ENCODE peak calls at places on chromosomes 6 and 20, in seven cellular contexts. U is HAP-1; V is hepatocyte; S is IMR-90; X is CD8-positive, alpha-beta memory T cell; Z is heart left ventricle; Q is tibial nerve. L is an unnamed sample. For H3K9me3, the result is how much of the 10 kb centered on the place peaks cover.

GRCh38 chr6:113205563-113205962 is 651.6 kb upstream of the MARCKS start:
- DNase-seq in U (no peak), V (no peak), S (peak), X (no peak), Z (no peak), Q (no peak), L (no peak)

GRCh38 chr6:166257911-166258318 is 50.3 kb downstream of the PRR18 start:
- DNase-seq in U (no peak), V (no peak), S (no peak), X (no peak), Z (no peak), Q (no peak), L (no peak)

GRCh38 chr6:66226099-66226498 is 519.1 kb upstream of the EYS start:
- DNase-seq in U (no peak), V (no peak), S (no peak), X (no peak), Z (no peak), Q (no peak), L (no peak)

GRCh38 chr6:129507059-129507807 is 202.7 kb downstream of the ARHGAP18 start:
- DNase-seq in U (no peak), V (no peak), S (no peak), X (no peak), Z (no peak), Q (no peak), L (no peak)

GRCh38 chr20:3072530-3073250 is 1.3 kb downstream of the OXT start:
- DNase-seq in U (no peak), V (no peak), S (no peak), X (no peak), Z (no peak), Q (no peak), L (no peak)

GRCh38 chr6:66838764-66839163 is 1131.7 kb upstream of the EYS start:
- DNase-seq in U (no peak), V (no peak), S (no peak), X (no peak), Z (no peak), Q (no peak), L (no peak)

GRCh38 chr6:2940010-2940850 is 31.1 kb downstream of the SERPINB6 start:
- DNase-seq in U (no peak), V (no peak), S (no peak), X (peak), Z (no peak), Q (no peak), L (no peak)

GRCh38 chr6:62129127-62129526 is 156.9 kb downstream of the KHDRBS2 start:
- DNase-seq in U (no peak), V (no peak), S (no peak), X (no peak), Z (no peak), Q (no peak), L (no peak)

GRCh38 chr6:5997420-5998093 is 9.2 kb downstream of the NRN1 start:
- DNase-seq in U (peak), V (no peak), S (no peak), X (no peak), Z (no peak), Q (no peak), L (peak)

GRCh38 chr6:150730801-150731445 is 131.2 kb downstream of the PLEKHG1 start:
- DNase-seq in U (no peak), V (no peak), S (no peak), X (no peak), Z (no peak), Q (no peak), L (no peak)

GRCh38 chr6:170007468-170008240 is 256.2 kb downstream of the ERMARD start:
- DNase-seq in U (no peak), V (no peak), S (no peak), X (no peak), Z (no peak), Q (no peak), L (no peak)

GRCh38 chr6:113291751-113292445 is 565.2 kb upstream of the MARCKS start:
- DNase-seq in U (no peak), V (no peak), S (peak), X (no peak), Z (peak), Q (no peak), L (no peak)

GRCh38 chr20:63488331-63489251 is 10.3 kb downstream of the EEF1A2 start:
- DNase-seq in U (no peak), V (no peak), S (no peak), X (no peak), Z (peak), Q (no peak), L (peak)

GRCh38 chr20:40633123-40633850 is 55.7 kb downstream of the MAFB start:
- DNase-seq in U (no peak), V (no peak), S (no peak), X (no peak), Z (no peak), Q (no peak), L (no peak)

GRCh38 chr6:18242062-18242851 is 22.1 kb downstream of the DEK start:
- DNase-seq in U (no peak), V (peak), S (peak), X (no peak), Z (no peak), Q (no peak), L (no peak)

GRCh38 chr20:62390306-62391164 is 3.6 kb downstream of the RPS21 start:
- DNase-seq in U (no peak), V (no peak), S (no peak), X (no peak), Z (no peak), Q (no peak), L (no peak)

GRCh38 chr6:143872211-143872610 is 7.9 kb downstream of the ZC2HC1B start:
- DNase-seq in U (no peak), V (no peak), S (peak), X (no peak), Z (no peak), Q (no peak), L (no peak)

GRCh38 chr20:33803921-33804337 is 7.2 kb upstream of the CHMP4B start:
- DNase-seq in U (peak), V (no peak), S (peak), X (no peak), Z (no peak), Q (no peak), L (no peak)

GRCh38 chr20:63280929-63281545 is 8.4 kb downstream of the ARFGAP1 start:
- DNase-seq in U (no peak), V (no peak), S (no peak), X (no peak), Z (no peak), Q (no peak), L (peak)

GRCh38 chr6:33927551-33927950 is 123.7 kb upstream of the MLN start:
- DNase-seq in U (no peak), V (no peak), S (peak), X (no peak), Z (no peak), Q (no peak), L (no peak)

GRCh38 chr20:62280303-62280702 is 22.5 kb upstream of the ADRM1 start:
- DNase-seq in U (no peak), V (no peak), S (no peak), X (no peak), Z (no peak), Q (no peak), L (no peak)

GRCh38 chr6:13331516-13332348 is 3.4 kb upstream of the TBC1D7 start:
- DNase-seq in U (peak), V (peak), S (peak), X (no peak), Z (no peak), Q (no peak), L (no peak)

GRCh38 chr6:117547688-117548621 is 54.4 kb downstream of the GOPC start:
- DNase-seq in U (no peak), V (no peak), S (peak), X (peak), Z (peak), Q (peak), L (peak)

DNA sequence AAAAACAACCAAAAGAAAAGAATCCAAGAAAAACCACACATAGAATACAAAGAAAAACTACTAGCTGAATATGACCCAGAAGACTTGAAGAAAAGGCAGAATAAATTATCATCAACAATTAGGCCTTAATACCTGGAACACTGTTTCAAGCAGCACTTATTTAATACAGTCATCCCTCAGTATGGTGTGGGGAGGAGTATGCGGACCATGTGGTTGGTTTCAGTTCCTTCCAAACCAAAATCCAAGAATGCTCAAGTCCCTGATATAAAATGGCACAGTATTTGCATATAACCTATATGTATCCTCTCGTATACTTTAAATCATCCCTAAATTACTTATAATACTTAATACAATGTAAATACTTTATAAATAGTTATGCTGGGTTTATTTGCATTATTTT is 16.1 kb downstream of the CDK19 start:
- DNase-seq in U (no peak), V (no peak), S (no peak), X (no peak), Z (no peak), Q (no peak), L (no peak)
- H3K9me3 ChIP-seq in U (under half), V (under half), S (under half), X (under half), Z (under half), Q (under half), L (under half)

GRCh38 chr6:168496139-168496840 is 55.3 kb downstream of the SMOC2 start:
- DNase-seq in U (no peak), V (no peak), S (no peak), X (no peak), Z (no peak), Q (no peak), L (no peak)
- H3K9me3 ChIP-seq in U (under half), V (under half), S (under half), X (under half), Z (under half), Q (under half), L (under half)

GRCh38 chr6:88666906-88667305 is 296.5 kb downstream of the RNGTT start:
- DNase-seq in U (no peak), V (no peak), S (no peak), X (no peak), Z (no peak), Q (no peak), L (no peak)
- H3K9me3 ChIP-seq in U (under half), V (under half), S (under half), X (under half), Z (under half), Q (under half), L (under half)

GRCh38 chr6:76481101-76481500 is 408.6 kb upstream of the IMPG1 start:
- DNase-seq in U (no peak), V (no peak), S (no peak), X (no peak), Z (no peak), Q (no peak), L (no peak)
- H3K9me3 ChIP-seq in U (under half), V (under half), S (under half), X (under half), Z (under half), Q (under half), L (under half)

DNA sequence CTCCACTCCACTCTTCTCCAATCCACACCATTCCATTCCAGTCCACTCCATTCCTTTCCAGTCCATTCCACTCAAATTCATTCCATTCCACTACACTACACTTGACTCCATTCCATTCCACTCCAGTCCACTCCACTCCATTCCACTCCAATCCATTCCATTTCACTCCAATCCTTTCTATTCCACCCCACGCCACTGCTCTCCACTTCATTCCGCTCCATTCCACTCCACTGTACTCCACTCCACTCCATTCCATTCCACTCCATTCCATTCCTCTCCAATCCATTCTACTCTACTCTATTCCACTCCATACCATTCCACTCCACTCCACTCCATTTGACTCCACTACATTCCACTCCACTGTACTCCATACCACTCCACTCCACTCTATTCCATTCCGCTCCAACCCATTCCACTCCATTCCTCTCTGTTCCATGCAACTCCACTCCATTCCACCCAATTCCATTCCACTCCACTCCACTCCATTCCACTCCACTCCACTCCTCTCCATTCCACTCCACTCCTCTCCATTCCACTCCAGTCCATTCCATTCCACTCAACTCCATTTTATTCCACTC is 23.4 kb upstream of the DEFB125 start:
- DNase-seq in U (no peak), V (no peak), S (no peak), X (no peak), Z (no peak), Q (no peak), L (no peak)
- H3K9me3 ChIP-seq in U (under half), V (under half), S (under half), X (under half), Z (under half), Q (under half), L (under half)

GRCh38 chr20:46458891-46459750 is 52.7 kb upstream of the ELMO2 start:
- DNase-seq in U (no peak), V (peak), S (no peak), X (no peak), Z (peak), Q (no peak), L (peak)

GRCh38 chr20:46455729-46456128 is 49.3 kb upstream of the ELMO2 start:
- DNase-seq in U (no peak), V (no peak), S (no peak), X (no peak), Z (no peak), Q (no peak), L (no peak)

GRCh38 chr20:46461808-46462207 is 51.6 kb downstream of the ZNF334 start:
- DNase-seq in U (no peak), V (no peak), S (no peak), X (no peak), Z (no peak), Q (no peak), L (no peak)

GRCh38 chr20:46456255-46457028 is 50.0 kb upstream of the ELMO2 start:
- DNase-seq in U (no peak), V (no peak), S (no peak), X (no peak), Z (no peak), Q (no peak), L (no peak)
- H3K9me3 ChIP-seq in U (under half), V (under half), S (under half), X (under half), Z (under half), Q (under half), L (under half)

DNA sequence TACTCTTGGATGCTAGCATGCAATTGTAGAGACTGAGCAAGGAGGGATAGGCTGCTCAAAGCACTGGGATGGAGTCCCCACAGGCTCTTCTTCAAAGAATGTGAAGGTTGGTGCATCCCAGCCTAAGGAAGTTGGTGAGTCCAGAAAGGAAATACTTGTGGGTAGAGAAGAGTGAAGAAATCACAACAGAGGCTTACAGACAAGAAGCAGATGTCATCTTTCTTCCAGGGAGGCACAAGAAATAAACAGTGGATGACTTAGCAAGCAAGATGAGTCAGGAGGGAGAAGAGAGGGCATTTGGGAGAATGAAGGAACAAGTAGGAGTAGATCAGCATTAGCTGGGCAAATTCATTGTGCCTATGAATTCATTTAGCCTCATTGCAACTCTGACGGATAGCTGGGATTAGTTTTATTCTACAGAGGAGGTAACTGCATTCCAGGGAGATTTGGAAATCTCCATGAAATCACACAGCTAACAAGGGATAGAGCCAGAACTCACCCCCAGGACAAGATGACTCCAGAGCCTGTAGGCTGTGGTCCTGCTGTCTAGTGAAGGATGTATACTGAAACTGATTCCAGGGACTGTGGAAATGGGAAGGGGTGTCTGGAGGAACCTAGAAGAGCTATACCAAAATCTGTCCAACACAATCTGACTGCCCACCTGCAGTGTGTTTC is 125.8 kb upstream of the SPTLC3 start:
- DNase-seq in U (no peak), V (peak), S (peak), X (no peak), Z (no peak), Q (no peak), L (no peak)
- H3K9me3 ChIP-seq in U (under half), V (under half), S (under half), X (under half), Z (under half), Q (under half), L (under half)

L was measured in heart right ventricle.